ENCODE peak calls at places on chromosome 2, in four cellular contexts. X is GM04503; J is stomach; H is activated CD8-positive, alpha-beta memory T cell treated with anti-CD3 and anti-CD28 coated beads, Interleukin-2, amount 10 ng/mL, durations not matched to agents 7 days and 5 days. M is an unnamed sample.

GRCh38 chr2:222969491-222969890 is 82.5 kb upstream of the KCNE4 start:
- DNase-seq in X (no peak), J (no peak), H (no peak), M (no peak)

GRCh38 chr2:44200011-44200410 is 31.3 kb downstream of the PPM1B start:
- DNase-seq in X (no peak), J (no peak), H (no peak), M (no peak)

GRCh38 chr2:100230754-100231153 is 88.4 kb upstream of the AFF3 start:
- DNase-seq in X (no peak), J (no peak), H (no peak), M (no peak)

GRCh38 chr2:205705511-205706397 is 23.5 kb downstream of the NRP2 start:
- DNase-seq in X (no peak), J (no peak), H (no peak), M (no peak)

GRCh38 chr2:79585701-79586428 is 73.0 kb downstream of the CTNNA2 start:
- DNase-seq in X (peak), J (no peak), H (no peak), M (no peak)

GRCh38 chr2:24507511-24507910 is 16.5 kb downstream of the NCOA1 start:
- DNase-seq in X (no peak), J (no peak), H (no peak), M (no peak)

GRCh38 chr2:154992826-154993225 is 294.3 kb downstream of the KCNJ3 start:
- DNase-seq in X (no peak), J (no peak), H (no peak), M (no peak)

GRCh38 chr2:146041291-146041868 is 1521.5 kb upstream of the ZEB2 start:
- DNase-seq in X (no peak), J (no peak), H (no peak), M (no peak)

GRCh38 chr2:216724190-216724589 is 28.8 kb upstream of the IGFBP5 start:
- DNase-seq in X (no peak), J (no peak), H (no peak), M (no peak)

GRCh38 chr2:240151477-240152031 is 11.1 kb upstream of the OTOS start:
- DNase-seq in X (no peak), J (no peak), H (no peak), M (no peak)

GRCh38 chr2:134154269-134154668 is 99.6 kb upstream of the MGAT5 start:
- DNase-seq in X (no peak), J (no peak), H (no peak), M (no peak)

GRCh38 chr2:65103013-65103720 is 26.7 kb downstream of the RAB1A start:
- DNase-seq in X (no peak), J (no peak), H (no peak), M (no peak)

GRCh38 chr2:179322289-179322688 is 57.7 kb upstream of the SESTD1 start:
- DNase-seq in X (no peak), J (no peak), H (no peak), M (no peak)

GRCh38 chr2:216350214-216350789 is 22.0 kb downstream of the MARCHF4 start:
- DNase-seq in X (no peak), J (no peak), H (peak), M (peak)

GRCh38 chr2:69147841-69148533 is 135.0 kb downstream of the ANTXR1 start:
- DNase-seq in X (no peak), J (no peak), H (no peak), M (no peak)

GRCh38 chr2:160697817-160698216 is 204.2 kb upstream of the RBMS1 start:
- DNase-seq in X (no peak), J (no peak), H (no peak), M (peak)

GRCh38 chr2:200081221-200081620 is 125.8 kb downstream of the MAIP1 start:
- DNase-seq in X (no peak), J (no peak), H (no peak), M (no peak)

GRCh38 chr2:152042636-152043615 is 55.9 kb downstream of the CACNB4 start:
- DNase-seq in X (no peak), J (no peak), H (no peak), M (no peak)

GRCh38 chr2:174964404-174964803 is 40.8 kb downstream of the CHN1 start:
- DNase-seq in X (no peak), J (no peak), H (no peak), M (no peak)

GRCh38 chr2:26058390-26058789 is 24.5 kb downstream of the RAB10 start:
- DNase-seq in X (no peak), J (no peak), H (no peak), M (no peak)

GRCh38 chr2:113136828-113137775 is 9.7 kb downstream of the IL1RN start:
- DNase-seq in X (peak), J (peak), H (peak), M (no peak)

GRCh38 chr2:96540136-96540535 is 3.6 kb downstream of the ARID5A start:
- DNase-seq in X (peak), J (no peak), H (no peak), M (no peak)

GRCh38 chr2:85181093-85181685 is 48.0 kb downstream of the TCF7L1 start:
- DNase-seq in X (no peak), J (no peak), H (no peak), M (no peak)

GRCh38 chr2:158317642-158318041 is 138.9 kb downstream of the CCDC148 start:
- DNase-seq in X (no peak), J (no peak), H (no peak), M (no peak)

GRCh38 chr2:98605076-98605475 is 3.2 kb downstream of the COA5 start:
- DNase-seq in X (no peak), J (no peak), H (no peak), M (peak)